ENCODE peak calls at places on chromosomes 7 and 10, in ten cellular contexts. Y is fibroblast of the aortic adventitia, V is mucosa of descending colon, D is heart right ventricle, A is type B pancreatic cell, T is body of pancreas, U is nephron progenitor cell, C is ascending aorta, W is heart left ventricle, R is A549. Z is an unnamed sample.
A peak's percentile ranks its signal among the peaks of the same experiment; 100 is the strongest.

GRCh38 chr7:151590071-151590800 is 70.5 kb upstream of the RHEB start:
- DNase-seq in Y (no peak), V (no peak), D (no peak), A (no peak), T (no peak), U (no peak), C (no peak), W (no peak), R (no peak), Z (peak; percentile 49)

GRCh38 chr10:3978174-3978573 is 193.2 kb upstream of the KLF6 start:
- DNase-seq in Y (peak; percentile 29), V (no peak), D (no peak), A (no peak), T (no peak), U (no peak), C (no peak), W (no peak), R (no peak), Z (no peak)

GRCh38 chr7:55065511-55066229 is 46.9 kb downstream of the EGFR start:
- DNase-seq in Y (peak; percentile 93), V (no peak), D (no peak), A (no peak), T (no peak), U (peak; percentile 16), C (peak; percentile 72), W (no peak), R (peak; percentile 67), Z (peak; percentile 79)

GRCh38 chr10:8969853-8970252 is 915.4 kb downstream of the GATA3 start:
- DNase-seq in Y (no peak), V (no peak), D (no peak), A (no peak), T (no peak), U (no peak), C (no peak), W (no peak), R (no peak), Z (no peak)

GRCh38 chr7:104538152-104538551 is 209.7 kb downstream of the LHFPL3 start:
- DNase-seq in Y (no peak), V (no peak), D (peak; percentile 8), A (no peak), T (no peak), U (no peak), C (no peak), W (no peak), R (no peak), Z (no peak)

GRCh38 chr7:95781967-95782586 is 9.7 kb downstream of the DYNC1I1 start:
- DNase-seq in Y (no peak), V (no peak), D (no peak), A (no peak), T (no peak), U (no peak), C (no peak), W (no peak), R (no peak), Z (no peak)

GRCh38 chr7:93148135-93148534 is at the start of gene SAMD9L:
- DNase-seq in Y (peak; percentile 47), V (no peak), D (no peak), A (no peak), T (no peak), U (no peak), C (no peak), W (no peak), R (no peak), Z (peak; percentile 51)

GRCh38 chr7:157041004-157041403 is 30.5 kb upstream of the MNX1 start:
- DNase-seq in Y (no peak), V (no peak), D (no peak), A (no peak), T (no peak), U (no peak), C (no peak), W (no peak), R (no peak), Z (no peak)

GRCh38 chr7:123751816-123752215 is 3.0 kb upstream of the WASL start:
- DNase-seq in Y (peak; percentile 80), V (no peak), D (no peak), A (no peak), T (no peak), U (no peak), C (no peak), W (no peak), R (no peak), Z (peak; percentile 86)

GRCh38 chr10:101139421-101139911 is 8.4 kb downstream of the TLX1 start:
- DNase-seq in Y (no peak), V (no peak), D (no peak), A (no peak), T (no peak), U (peak; percentile 53), C (no peak), W (no peak), R (no peak), Z (no peak)
- TF ChIP-seq CTCF in Y (peak; percentile 50), V (no peak), D (peak; percentile 22), A (peak; percentile 57), T (no peak), U (peak; percentile 37), C (no peak), W (no peak), R (no peak), Z (no peak)

DNA sequence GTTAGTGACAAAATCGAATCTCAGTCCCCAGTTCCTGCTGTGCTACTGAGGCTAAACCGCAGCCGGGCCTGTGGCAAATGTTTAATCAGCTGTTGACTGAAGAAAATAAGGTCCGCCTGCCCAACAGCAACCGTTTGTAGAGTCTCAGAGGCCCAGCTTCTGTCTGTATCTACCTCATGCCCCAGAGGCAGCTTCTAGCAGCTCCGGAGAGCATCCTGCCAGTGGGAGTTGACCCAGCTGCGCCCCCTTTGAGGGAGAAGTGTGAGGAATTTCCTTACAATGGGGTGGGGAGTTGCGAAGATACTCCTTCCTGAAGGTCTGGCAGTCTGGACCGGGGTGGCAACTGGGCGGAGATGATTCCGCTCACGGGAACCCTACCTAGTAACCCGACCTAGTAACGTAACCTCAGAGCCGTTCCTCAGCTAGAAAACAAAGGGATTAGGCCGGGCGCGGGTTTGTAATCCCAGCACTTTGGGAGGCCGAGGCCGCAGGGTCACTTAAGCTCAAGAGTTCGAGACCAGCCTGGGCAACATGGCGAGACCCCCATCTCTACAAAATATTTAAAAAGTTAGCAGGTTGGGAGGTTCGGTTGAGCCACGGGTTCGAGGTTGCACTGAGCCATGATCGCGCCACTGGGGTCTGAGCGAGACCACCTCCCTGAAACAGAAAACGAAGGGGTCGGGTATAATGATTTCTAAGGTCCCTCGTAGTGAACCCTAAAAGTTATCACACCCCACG is 846 bp upstream of the ZNF775 start:
- DNase-seq in Y (peak; percentile 57), V (peak; percentile 87), D (peak; percentile 61), A (no peak), T (peak; percentile 67), U (peak; percentile 62), C (no peak), W (peak; percentile 63), R (peak; percentile 72), Z (peak; percentile 77)
- TF ChIP-seq CTCF in Y (no peak), V (no peak), D (no peak), A (peak; percentile 39), T (no peak), U (no peak), C (no peak), W (no peak), R (peak; percentile 29), Z (no peak)

DNA sequence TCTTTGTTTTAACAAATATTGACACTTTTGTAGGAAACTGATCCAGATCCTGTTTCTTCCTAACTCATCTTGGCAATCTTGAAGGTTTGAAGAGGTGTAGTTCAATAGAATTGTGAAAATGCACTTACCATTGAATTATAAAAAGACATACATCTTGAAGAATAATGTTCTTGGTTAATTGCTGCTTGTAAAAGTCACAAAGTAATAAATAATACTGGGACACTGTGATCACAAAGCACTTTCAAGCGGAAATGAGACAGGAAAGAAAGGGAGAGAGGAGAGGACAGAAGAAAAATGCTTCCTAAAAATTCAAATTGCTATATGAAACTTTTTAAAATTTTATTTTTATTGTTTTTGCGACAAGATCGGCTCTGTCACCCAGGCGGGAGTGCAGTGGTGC is 15.2 kb upstream of the NFE2L3 start:
- DNase-seq in Y (no peak), V (no peak), D (no peak), A (no peak), T (no peak), U (no peak), C (no peak), W (no peak), R (no peak), Z (no peak)
- TF ChIP-seq CTCF in Y (no peak), V (no peak), D (no peak), A (no peak), T (no peak), U (no peak), C (no peak), W (no peak), R (no peak), Z (no peak)

GRCh38 chr7:27144799-27145166 is 1.3 kb upstream of the HOXA5 start:
- DNase-seq in Y (no peak), V (no peak), D (no peak), A (peak; percentile 73), T (no peak), U (peak; percentile 42), C (peak; percentile 58), W (no peak), R (no peak), Z (no peak)

GRCh38 chr7:27141591-27142561 is 1.6 kb downstream of the HOXA5 start:
- DNase-seq in Y (no peak), V (peak; percentile 44), D (no peak), A (no peak), T (no peak), U (no peak), C (peak; percentile 73), W (no peak), R (peak; percentile 87), Z (no peak)

GRCh38 chr7:27142562-27143021 is 889 bp downstream of the HOXA5 start:
- DNase-seq in Y (no peak), V (peak; percentile 40), D (no peak), A (peak; percentile 67), T (no peak), U (no peak), C (no peak), W (no peak), R (no peak), Z (no peak)

GRCh38 chr7:27143950-27144798 is 693 bp upstream of the HOXA5 start:
- DNase-seq in Y (no peak), V (no peak), D (no peak), A (peak; percentile 69), T (no peak), U (no peak), C (no peak), W (no peak), R (no peak), Z (no peak)

DNA sequence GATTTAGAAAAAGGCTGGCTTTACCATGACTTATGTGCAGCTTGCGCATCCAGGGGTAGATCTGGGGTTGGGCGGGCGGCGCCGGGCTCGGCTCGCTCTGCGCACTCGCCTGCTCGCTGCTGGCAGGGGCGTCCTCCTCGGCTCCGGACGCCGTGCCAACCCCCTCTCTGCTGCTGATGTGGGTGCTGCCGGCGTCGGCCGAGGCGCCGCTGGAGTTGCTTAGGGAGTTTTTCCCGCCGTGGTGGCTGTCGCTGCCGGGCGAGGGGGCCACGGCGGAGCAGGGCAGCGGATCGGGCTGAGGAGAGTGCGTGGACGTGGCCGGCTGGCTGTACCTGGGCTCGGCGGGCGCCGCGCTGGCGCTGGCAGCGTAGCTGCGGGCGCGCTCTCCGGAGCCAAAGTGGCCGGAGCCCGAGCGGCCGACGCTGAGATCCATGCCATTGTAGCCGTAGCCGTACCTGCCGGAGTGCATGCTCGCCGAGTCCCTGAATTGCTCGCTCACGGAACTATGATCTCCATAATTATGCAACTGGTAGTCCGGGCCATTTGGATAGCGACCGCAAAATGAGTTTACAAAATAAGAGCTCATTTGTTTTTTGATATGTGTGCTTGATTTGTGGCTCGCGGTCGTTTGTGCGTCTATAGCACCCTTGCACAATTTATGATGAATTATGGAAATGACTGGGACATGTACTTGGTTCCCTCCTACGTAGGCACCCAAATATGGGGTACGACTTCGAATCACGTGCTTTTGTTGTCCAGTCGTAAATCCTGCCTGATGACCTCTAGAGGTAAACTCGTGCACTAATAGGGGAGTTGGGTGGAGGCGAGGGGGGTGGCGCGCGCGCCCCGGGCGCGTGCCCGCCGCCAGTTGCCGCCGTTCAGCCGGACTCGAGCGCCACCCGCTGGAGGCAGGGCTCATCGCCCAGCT is at the start of gene HOXA5:
- DNase-seq in Y (peak; percentile 84), V (peak; percentile 84), D (no peak), A (peak; percentile 97), T (no peak), U (peak; percentile 92), C (peak; percentile 94), W (no peak), R (peak; percentile 95), Z (peak; percentile 97)
- TF ChIP-seq CTCF in Y (peak; percentile 48), V (peak; percentile 66), D (peak; percentile 41), A (peak; percentile 92), T (peak; percentile 13), U (peak; percentile 90), C (peak; percentile 97), W (peak; percentile 46), R (peak; percentile 88), Z (peak; percentile 83)